ENCODE peak calls at places on chromosomes 13 and 19, in seven cellular contexts. B, I, D, A, P, S and F are unnamed samples.

GRCh38 chr13:113209880-113210421 is 538 bp downstream of the CUL4A start:
- DNase-seq in S (no peak), P (peak), I (peak), B (peak), A (no peak), D (peak), F (peak)

GRCh38 chr19:49850221-49850486 is 805 bp upstream of the PTOV1 start:
- DNase-seq in D (no peak), I (peak), B (peak), A (no peak), P (no peak), S (no peak), F (no peak)

GRCh38 chr19:16342002-16342715 is 17.5 kb downstream of the KLF2 start:
- DNase-seq in I (no peak), A (no peak), B (no peak), D (no peak), S (peak), P (no peak), F (no peak)

GRCh38 chr19:58262922-58263296 is 15.8 kb upstream of the ZNF8 start:
- DNase-seq in P (no peak), A (no peak), D (no peak), I (no peak), B (no peak), S (no peak), F (no peak)

GRCh38 chr19:46217476-46217875 is 12.1 kb upstream of the IGFL1 start:
- DNase-seq in B (no peak), A (no peak), I (no peak), D (no peak), S (no peak), P (no peak), F (no peak)

GRCh38 chr19:6087074-6087506 is 23.2 kb downstream of the RFX2 start:
- DNase-seq in I (no peak), B (no peak), D (peak), P (peak), A (no peak), S (no peak), F (no peak)

GRCh38 chr13:93304868-93305613 is 78.4 kb downstream of the GPC6 start:
- DNase-seq in P (no peak), I (no peak), D (no peak), A (no peak), B (no peak), S (no peak), F (no peak)

GRCh38 chr13:60379837-60380236 is 17.2 kb upstream of the TDRD3 start:
- DNase-seq in P (no peak), B (no peak), I (no peak), S (no peak), A (no peak), D (no peak), F (no peak)

DNA sequence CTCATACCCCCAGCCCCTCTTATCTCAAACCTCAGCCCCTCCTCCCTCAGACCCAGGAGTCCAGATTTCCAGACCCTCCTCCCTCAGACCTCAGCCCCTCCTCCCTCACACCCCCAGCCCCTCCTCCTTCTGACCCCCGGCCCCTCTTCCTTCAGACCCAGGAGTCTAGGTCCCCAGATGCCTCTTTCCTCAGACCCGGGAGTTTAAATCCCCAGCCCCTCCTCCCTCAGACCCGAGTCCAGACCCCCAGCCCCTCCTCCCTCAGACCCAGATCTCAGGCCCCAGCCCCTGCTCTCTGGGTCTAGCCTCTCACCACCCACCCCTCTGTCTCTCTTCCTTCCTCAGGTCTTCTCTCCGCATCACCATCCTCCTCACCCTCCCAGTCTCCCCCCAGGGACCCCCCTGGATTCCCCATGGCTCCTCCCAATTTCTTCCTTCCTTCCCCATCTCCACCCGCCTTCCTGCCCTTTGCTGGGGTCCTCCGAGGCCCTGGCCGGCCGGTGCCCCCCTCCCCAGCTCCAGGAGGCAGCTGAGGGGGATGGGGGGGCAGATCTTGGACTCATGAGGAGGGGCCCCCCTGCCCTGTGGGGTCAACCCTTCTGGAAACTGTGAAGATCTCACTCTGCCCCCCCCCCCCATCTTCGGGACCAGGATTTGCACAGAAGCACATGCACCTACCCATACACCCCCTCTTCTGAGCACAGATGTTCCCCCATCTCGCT is 10.7 kb downstream of the BCL3 start:
- DNase-seq in I (no peak), D (no peak), B (no peak), A (no peak), P (no peak), S (no peak), F (no peak)
- H3K27ac ChIP-seq in I (peak), D (peak), B (no peak), A (no peak), P (no peak), S (no peak), F (no peak)

DNA sequence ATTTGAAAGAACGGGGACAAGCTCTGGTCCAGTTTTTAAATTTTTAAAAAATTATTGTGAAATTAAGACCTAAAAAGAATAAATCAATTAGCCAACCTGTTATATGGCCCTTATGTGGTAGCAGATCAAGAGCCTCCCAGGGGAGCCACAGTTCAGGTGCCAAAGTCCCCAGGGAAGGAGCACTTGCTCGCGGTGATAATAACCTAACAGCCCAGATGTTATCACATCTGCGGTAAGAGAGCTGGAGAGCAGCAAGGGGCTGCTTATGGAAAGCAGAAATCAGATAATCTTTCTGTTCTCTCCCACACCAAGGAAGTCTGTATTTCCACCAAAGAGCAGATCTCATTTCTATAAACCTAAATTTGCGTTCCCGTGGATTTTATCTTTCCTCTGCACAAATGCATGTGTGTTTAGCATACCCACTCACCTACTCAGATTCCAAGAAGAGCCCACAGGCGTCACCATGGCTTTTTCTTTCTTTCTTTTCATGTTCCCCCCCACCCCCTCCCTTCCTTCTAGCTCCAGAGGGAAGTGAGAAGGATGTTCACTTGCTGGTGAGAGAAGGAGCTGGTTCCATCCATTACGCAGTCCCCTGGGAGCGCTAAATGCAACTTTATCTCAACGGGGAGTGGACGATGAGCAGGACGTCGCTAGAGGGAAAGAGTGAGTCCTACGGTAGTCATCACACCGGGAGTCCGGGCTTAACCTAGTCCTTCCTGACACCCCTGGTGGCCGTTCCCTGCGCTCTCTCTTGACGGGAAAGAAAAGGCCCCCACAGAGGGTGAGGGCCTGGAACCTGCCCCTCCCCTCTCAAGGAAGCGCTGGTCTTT is 1.6 kb upstream of the POU4F1 start:
- DNase-seq in A (no peak), P (peak), B (no peak), D (no peak), S (no peak), I (no peak), F (no peak)
- TF ChIP-seq CTCF in A (no peak), P (peak), B (no peak), D (no peak), S (no peak), I (no peak), F (no peak)

DNA sequence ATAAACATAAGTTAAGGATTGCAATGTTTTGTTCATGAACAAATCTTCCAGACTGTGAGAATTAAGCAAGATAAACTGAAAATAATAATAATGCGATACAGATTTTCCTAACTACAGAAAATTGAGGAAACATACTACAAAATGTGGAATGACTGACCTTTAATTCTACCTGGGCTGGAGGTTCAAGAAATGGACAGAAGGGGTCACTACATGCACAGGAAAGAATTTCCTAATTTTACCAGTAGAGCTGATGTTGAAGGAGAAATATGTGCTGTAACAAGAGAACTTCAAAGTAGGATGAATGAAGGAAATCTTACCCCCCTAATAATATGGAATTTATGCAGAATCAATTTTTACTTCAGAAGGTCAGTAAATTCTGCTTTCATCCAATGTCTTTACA is 62.3 kb downstream of the ZNF627 start:
- DNase-seq in A (no peak), B (no peak), P (no peak), S (no peak), I (no peak), D (no peak), F (no peak)
- H3K27ac ChIP-seq in A (no peak), B (no peak), P (no peak), S (no peak), I (no peak), D (no peak), F (no peak)

DNA sequence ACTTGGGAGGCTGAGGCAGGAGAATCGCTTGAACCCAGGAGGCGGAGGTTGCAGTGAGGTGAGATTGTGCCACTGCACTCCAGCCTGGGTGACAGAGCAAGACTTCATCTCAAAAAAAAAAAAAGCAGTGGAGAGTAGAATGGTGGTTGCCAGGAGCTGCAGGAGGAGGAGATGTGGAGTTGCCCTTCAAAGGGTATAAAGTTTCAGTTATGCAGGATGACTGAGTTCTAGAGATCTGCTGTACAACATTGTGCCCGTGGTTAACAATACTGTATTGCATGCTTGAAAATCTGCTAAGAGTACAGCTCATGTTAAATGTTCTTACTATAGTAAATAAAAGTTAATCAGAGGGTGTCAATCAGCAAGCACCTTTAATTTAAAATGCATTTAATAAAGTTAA is 28.4 kb upstream of the LATS2 start:
- DNase-seq in S (no peak), P (no peak), I (no peak), B (no peak), A (no peak), D (no peak), F (no peak)
- TF ChIP-seq CTCF in S (no peak), P (no peak), I (no peak), B (no peak), A (no peak), D (no peak), F (no peak)

GRCh38 chr19:4507804-4508203 is 10.5 kb downstream of the PLIN4 start:
- DNase-seq in A (no peak), B (no peak), P (no peak), I (no peak), D (no peak), S (no peak), F (no peak)

GRCh38 chr19:4507150-4507452 is 11.2 kb downstream of the PLIN4 start:
- DNase-seq in A (no peak), D (no peak), S (no peak), P (no peak), B (no peak), I (no peak), F (no peak)

GRCh38 chr19:4510435-4511255 is 7.6 kb downstream of the PLIN4 start:
- DNase-seq in A (no peak), P (no peak), B (no peak), S (no peak), I (no peak), D (no peak), F (no peak)

GRCh38 chr19:4506449-4507149 is 11.7 kb downstream of the PLIN4 start:
- DNase-seq in D (no peak), A (no peak), I (no peak), B (no peak), P (no peak), S (no peak), F (no peak)

GRCh38 chr19:4508698-4509097 is 9.6 kb downstream of the PLIN4 start:
- DNase-seq in D (no peak), B (no peak), I (no peak), A (no peak), S (no peak), P (no peak), F (no peak)
- H3K27ac ChIP-seq in D (no peak), B (no peak), I (no peak), A (no peak), S (no peak), P (no peak), F (no peak)